ENCODE peak calls at places on chromosomes 3 and 15, in four cellular contexts. G, L, U and R are unnamed samples.

GRCh38 chr15:85498471-85498870 is 118.1 kb downstream of the AKAP13 start:
- DNase-seq in G (no peak), L (no peak), U (no peak), R (no peak)

GRCh38 chr3:57952208-57952631 is 56.0 kb upstream of the FLNB start:
- DNase-seq in G (peak; percentile 64), L (peak; percentile 87), U (no peak), R (no peak)

GRCh38 chr15:51094606-51095569 is at the start of gene TNFAIP8L3:
- DNase-seq in G (peak; percentile 76), L (peak; percentile 82), U (no peak), R (peak; percentile 48)

GRCh38 chr3:123546133-123546755 is 38.6 kb downstream of the HACD2 start:
- DNase-seq in G (no peak), L (no peak), U (no peak), R (no peak)

GRCh38 chr15:77513226-77513625 is 92.5 kb downstream of the HMG20A start:
- DNase-seq in G (no peak), L (no peak), U (no peak), R (no peak)

GRCh38 chr3:14166877-14167605 is 11.4 kb downstream of the XPC start:
- DNase-seq in G (no peak), L (no peak), U (no peak), R (no peak)

GRCh38 chr3:192834428-192834827 is 83.2 kb downstream of the MB21D2 start:
- DNase-seq in G (no peak), L (no peak), U (no peak), R (no peak)

GRCh38 chr3:188241072-188241471 is 87.1 kb downstream of the LPP start:
- DNase-seq in G (no peak), L (peak; percentile 69), U (no peak), R (no peak)

GRCh38 chr3:99674086-99674789 is 35.8 kb downstream of the COL8A1 start:
- DNase-seq in G (no peak), L (no peak), U (no peak), R (no peak)

GRCh38 chr3:53167418-53168174 is 6.6 kb downstream of the PRKCD start:
- DNase-seq in G (no peak), L (no peak), U (no peak), R (no peak)
- H3K4me1 ChIP-seq in G (peaks cover 66% of the 10 kb centered on the region), L (peaks cover 59% of the 10 kb centered on the region), U (peaks cover 19% of the 10 kb centered on the region), R (peaks cover 11% of the 10 kb centered on the region)

DNA sequence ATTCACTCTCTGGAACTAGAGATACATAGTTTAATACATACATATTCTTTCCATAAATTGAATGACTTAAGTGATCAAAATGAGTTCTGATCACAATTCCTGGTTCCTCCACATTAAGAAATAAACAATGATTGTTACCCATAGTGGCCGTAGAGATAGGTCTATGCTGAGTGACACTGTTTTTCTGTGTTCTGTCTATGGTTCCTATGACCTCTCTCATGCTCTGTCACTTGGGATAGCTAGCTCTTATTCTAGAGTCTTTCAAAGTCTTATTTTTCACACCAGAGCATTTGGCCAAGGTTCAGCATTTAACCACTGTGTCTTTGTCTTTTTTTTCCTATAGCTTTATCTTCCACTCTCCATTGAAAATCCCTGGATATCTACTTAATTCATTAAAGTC is 132.4 kb downstream of the GOLGA6L6 start:
- DNase-seq in G (no peak), L (no peak), U (no peak), R (no peak)
- H3K9me3 ChIP-seq in G (peaks cover 52% of the 10 kb centered on the region), L (peaks cover 5% of the 10 kb centered on the region), U (no peaks in the 10 kb centered on the region), R (peaks cover 3% of the 10 kb centered on the region)

GRCh38 chr3:65265942-65266341 is 578.1 kb upstream of the ADAMTS9 start:
- DNase-seq in G (no peak), L (no peak), U (no peak), R (no peak)

GRCh38 chr3:65262554-65262953 is 574.8 kb upstream of the ADAMTS9 start:
- DNase-seq in G (no peak), L (no peak), U (no peak), R (no peak)

GRCh38 chr3:65265511-65265910 is 577.7 kb upstream of the ADAMTS9 start:
- DNase-seq in G (no peak), L (no peak), U (no peak), R (no peak)

DNA sequence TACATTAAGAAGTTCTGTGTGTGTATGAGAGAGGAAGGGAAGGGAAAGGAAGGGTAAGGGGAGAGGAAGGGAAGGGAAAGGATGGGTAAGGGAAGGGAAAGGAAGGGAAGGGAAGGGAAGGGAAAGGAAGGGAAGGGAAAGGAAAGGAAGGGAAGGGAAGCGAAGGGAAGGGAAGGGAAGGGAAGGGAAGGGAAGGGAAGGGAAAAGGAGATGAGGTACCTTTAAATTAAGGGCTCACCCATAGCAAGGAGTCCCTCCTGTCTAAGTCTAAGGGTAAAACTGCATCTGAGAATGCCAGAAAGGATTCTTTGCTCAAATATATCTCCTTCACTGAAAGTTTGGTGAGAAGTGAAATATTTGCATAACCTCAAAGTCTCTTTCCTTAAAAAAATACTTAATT is 572.1 kb upstream of the ADAMTS9 start:
- DNase-seq in G (no peak), L (no peak), U (no peak), R (no peak)
- H3K4me1 ChIP-seq in G (no peaks in the 10 kb centered on the region), L (no peaks in the 10 kb centered on the region), U (no peaks in the 10 kb centered on the region), R (no peaks in the 10 kb centered on the region)

GRCh38 chr3:12454076-12454807 is 30.0 kb upstream of the TSEN2 start:
- DNase-seq in G (no peak), L (no peak), U (no peak), R (no peak)
- H3K9me3 ChIP-seq in G (no peaks in the 10 kb centered on the region), L (no peaks in the 10 kb centered on the region), U (no peaks in the 10 kb centered on the region), R (no peaks in the 10 kb centered on the region)

DNA sequence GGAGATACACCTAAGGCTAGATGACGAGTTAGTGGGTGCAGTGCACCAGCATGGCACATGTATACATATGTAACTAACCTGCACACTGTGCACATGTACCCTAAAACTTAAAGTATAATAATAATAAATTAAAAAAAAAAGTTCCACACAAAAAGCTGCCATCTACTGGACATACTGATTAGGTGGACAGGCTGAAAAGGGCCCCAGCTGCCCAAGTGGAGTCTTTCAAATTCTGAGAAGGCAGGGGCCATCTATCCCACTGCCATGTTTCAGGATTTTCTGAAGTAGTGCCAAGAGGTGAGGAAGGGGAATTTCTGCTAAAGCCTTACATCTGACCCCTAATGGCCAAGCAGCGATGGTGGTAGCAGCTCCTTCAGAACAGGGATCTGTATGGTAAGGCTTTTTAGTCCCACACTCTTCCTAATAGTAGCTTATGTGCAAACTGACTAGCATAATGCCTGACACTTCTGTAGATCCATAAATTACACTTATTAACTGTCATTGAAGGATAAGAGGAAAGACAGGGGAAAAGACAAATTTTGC is 7.7 kb downstream of the FSTL1 start:
- DNase-seq in G (no peak), L (no peak), U (no peak), R (no peak)
- H3K4me1 ChIP-seq in G (no peaks in the 10 kb centered on the region), L (peaks cover 14% of the 10 kb centered on the region), U (no peaks in the 10 kb centered on the region), R (peaks cover 12% of the 10 kb centered on the region)

DNA sequence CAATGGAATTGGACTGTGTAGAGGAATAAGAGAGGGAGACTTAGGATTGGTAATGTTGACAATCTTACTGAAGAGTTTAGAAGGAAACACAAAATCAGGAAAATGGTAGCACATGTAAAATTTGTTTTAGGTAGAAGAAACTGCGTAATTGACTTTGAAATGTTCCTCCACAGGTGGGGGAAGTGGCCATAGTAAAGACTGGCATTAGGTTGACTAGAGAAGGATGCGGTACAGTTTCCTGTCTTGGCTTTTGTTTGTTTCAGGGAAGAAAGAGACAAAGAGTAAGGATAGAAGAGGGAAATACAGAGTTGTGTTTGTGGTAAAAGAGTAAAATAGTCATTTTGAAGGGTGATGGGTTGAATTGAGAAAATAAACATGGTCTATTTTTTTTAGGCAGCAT is 253.6 kb upstream of the ZNF717 start:
- DNase-seq in G (no peak), L (no peak), U (no peak), R (no peak)
- H3K9me3 ChIP-seq in G (peaks cover 7% of the 10 kb centered on the region), L (no peaks in the 10 kb centered on the region), U (no peaks in the 10 kb centered on the region), R (no peaks in the 10 kb centered on the region)

GRCh38 chr3:21801631-21802030 is 50.6 kb upstream of the ZNF385D start:
- DNase-seq in G (no peak), L (no peak), U (no peak), R (no peak)
- H3K4me1 ChIP-seq in G (no peaks in the 10 kb centered on the region), L (no peaks in the 10 kb centered on the region), U (no peaks in the 10 kb centered on the region), R (no peaks in the 10 kb centered on the region)

GRCh38 chr15:27223166-27223565 is 252.2 kb downstream of the GABRG3 start:
- DNase-seq in G (no peak), L (no peak), U (no peak), R (no peak)
- H3K9me3 ChIP-seq in G (peaks cover 23% of the 10 kb centered on the region), L (no peaks in the 10 kb centered on the region), U (peaks cover 1% of the 10 kb centered on the region), R (no peaks in the 10 kb centered on the region)